ENCODE peak calls at places on chromosomes 12 and 14, in four cellular contexts. One of them, this sample, is unnamed.

GRCh38 chr12:96014932-96015599 is 18.9 kb upstream of the HAL start:
- DNase-seq in K562: no peak
- DNase-seq in WTC11: no peak
- DNase-seq in HepG2: no peak
- DNase-seq in this sample: no peak

GRCh38 chr12:92292016-92292415 is 146.4 kb upstream of the BTG1 start:
- DNase-seq in K562: no peak
- DNase-seq in HepG2: no peak
- DNase-seq in WTC11: no peak
- DNase-seq in this sample: no peak

GRCh38 chr14:81453166-81453766 is 53.1 kb upstream of the STON2 start:
- DNase-seq in WTC11: peak
- DNase-seq in K562: peak
- DNase-seq in HepG2: peak
- DNase-seq in this sample: peak

GRCh38 chr14:88746042-88746441 is 46.7 kb downstream of the EML5 start:
- DNase-seq in WTC11: no peak
- DNase-seq in K562: no peak
- DNase-seq in HepG2: no peak
- DNase-seq in this sample: no peak

GRCh38 chr14:47500369-47500768 is 175.0 kb downstream of the MDGA2 start:
- DNase-seq in K562: no peak
- DNase-seq in WTC11: no peak
- DNase-seq in HepG2: no peak
- DNase-seq in this sample: no peak

GRCh38 chr14:66330916-66331315 is 155.3 kb upstream of the CCDC196 start:
- DNase-seq in HepG2: no peak
- DNase-seq in WTC11: no peak
- DNase-seq in K562: no peak
- DNase-seq in this sample: no peak

GRCh38 chr14:71290960-71291466 is 383.8 kb downstream of the PCNX1 start:
- DNase-seq in HepG2: peak
- DNase-seq in K562: peak
- DNase-seq in WTC11: no peak
- DNase-seq in this sample: no peak

GRCh38 chr14:59632381-59632780 is 55.8 kb upstream of the CCDC175 start:
- DNase-seq in K562: peak
- DNase-seq in HepG2: peak
- DNase-seq in WTC11: peak
- DNase-seq in this sample: peak

GRCh38 chr14:91872011-91872476 is 4.7 kb upstream of the TC2N start:
- DNase-seq in K562: no peak
- DNase-seq in WTC11: no peak
- DNase-seq in HepG2: peak
- DNase-seq in this sample: no peak

GRCh38 chr14:61269321-61270083 is 11.6 kb downstream of the TMEM30B start:
- DNase-seq in WTC11: peak
- DNase-seq in K562: peak
- DNase-seq in HepG2: peak
- DNase-seq in this sample: peak
- TF ChIP-seq ELF4 in WTC11: no peak
- TF ChIP-seq ELF4 in K562: no peak
- TF ChIP-seq ELF4 in HepG2: no peak
- TF ChIP-seq ELF4 in this sample: no peak

GRCh38 chr12:49920241-49920914 is 16.7 kb upstream of the FAIM2 start:
- DNase-seq in K562: no peak
- DNase-seq in HepG2: peak
- DNase-seq in WTC11: no peak
- DNase-seq in this sample: no peak
- TF ChIP-seq ELF4 in K562: no peak
- TF ChIP-seq ELF4 in HepG2: no peak
- TF ChIP-seq ELF4 in WTC11: no peak
- TF ChIP-seq ELF4 in this sample: no peak

DNA sequence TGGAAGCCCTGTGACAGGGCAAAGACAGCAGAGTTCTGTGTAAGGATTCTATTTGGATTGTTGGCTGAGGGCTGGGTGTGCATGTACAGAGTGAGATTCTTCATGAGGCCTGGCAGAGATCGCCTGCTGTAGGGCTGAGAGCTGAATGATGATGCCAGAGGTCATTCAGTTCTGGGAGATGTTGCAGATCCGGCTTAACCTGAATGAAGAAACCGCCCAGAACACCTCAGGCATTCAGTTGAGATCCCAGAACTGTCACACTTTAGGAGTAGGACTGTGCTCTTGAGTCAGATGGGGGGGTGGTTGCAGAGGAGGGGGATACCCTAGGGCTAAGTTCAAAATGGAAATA is 5.8 kb upstream of the EVL start:
- DNase-seq in WTC11: no peak
- DNase-seq in HepG2: no peak
- DNase-seq in K562: no peak
- DNase-seq in this sample: no peak
- TF ChIP-seq ELF4 in WTC11: no peak
- TF ChIP-seq ELF4 in HepG2: no peak
- TF ChIP-seq ELF4 in K562: no peak
- TF ChIP-seq ELF4 in this sample: no peak

DNA sequence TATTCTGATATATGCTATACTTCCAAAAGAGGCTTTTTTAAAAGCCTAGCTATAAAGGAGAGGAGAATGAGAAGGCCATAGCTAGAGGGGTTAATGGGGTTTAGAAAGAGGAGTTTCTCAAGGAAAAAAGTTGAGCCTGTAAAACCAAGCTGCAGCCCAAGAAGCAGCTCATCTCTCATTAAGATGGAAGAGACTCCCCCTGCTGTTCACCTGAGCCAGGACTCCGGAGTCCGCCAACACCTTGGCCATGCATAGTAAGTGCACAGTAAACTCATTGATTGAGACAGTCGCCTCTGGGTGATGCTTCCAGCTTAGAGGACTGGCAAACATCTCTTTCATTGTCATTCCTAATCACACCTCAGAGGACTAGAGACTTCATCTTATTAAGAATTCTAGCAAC is 46.2 kb downstream of the ANO2 start:
- DNase-seq in HepG2: no peak
- DNase-seq in WTC11: peak
- DNase-seq in K562: peak
- DNase-seq in this sample: no peak
- TF ChIP-seq ELF4 in HepG2: no peak
- TF ChIP-seq ELF4 in WTC11: no peak
- TF ChIP-seq ELF4 in K562: no peak
- TF ChIP-seq ELF4 in this sample: no peak

GRCh38 chr12:28909291-28909690 is 239.8 kb upstream of the FAR2 start:
- DNase-seq in WTC11: no peak
- DNase-seq in HepG2: no peak
- DNase-seq in K562: no peak
- DNase-seq in this sample: no peak
- TF ChIP-seq ELF4 in WTC11: no peak
- TF ChIP-seq ELF4 in HepG2: no peak
- TF ChIP-seq ELF4 in K562: no peak
- TF ChIP-seq ELF4 in this sample: no peak

GRCh38 chr14:23881292-23881691 is 72.3 kb upstream of the DHRS4 start:
- DNase-seq in WTC11: no peak
- DNase-seq in K562: no peak
- DNase-seq in HepG2: no peak
- DNase-seq in this sample: no peak
- TF ChIP-seq ELF4 in WTC11: no peak
- TF ChIP-seq ELF4 in K562: no peak
- TF ChIP-seq ELF4 in HepG2: no peak
- TF ChIP-seq ELF4 in this sample: no peak

DNA sequence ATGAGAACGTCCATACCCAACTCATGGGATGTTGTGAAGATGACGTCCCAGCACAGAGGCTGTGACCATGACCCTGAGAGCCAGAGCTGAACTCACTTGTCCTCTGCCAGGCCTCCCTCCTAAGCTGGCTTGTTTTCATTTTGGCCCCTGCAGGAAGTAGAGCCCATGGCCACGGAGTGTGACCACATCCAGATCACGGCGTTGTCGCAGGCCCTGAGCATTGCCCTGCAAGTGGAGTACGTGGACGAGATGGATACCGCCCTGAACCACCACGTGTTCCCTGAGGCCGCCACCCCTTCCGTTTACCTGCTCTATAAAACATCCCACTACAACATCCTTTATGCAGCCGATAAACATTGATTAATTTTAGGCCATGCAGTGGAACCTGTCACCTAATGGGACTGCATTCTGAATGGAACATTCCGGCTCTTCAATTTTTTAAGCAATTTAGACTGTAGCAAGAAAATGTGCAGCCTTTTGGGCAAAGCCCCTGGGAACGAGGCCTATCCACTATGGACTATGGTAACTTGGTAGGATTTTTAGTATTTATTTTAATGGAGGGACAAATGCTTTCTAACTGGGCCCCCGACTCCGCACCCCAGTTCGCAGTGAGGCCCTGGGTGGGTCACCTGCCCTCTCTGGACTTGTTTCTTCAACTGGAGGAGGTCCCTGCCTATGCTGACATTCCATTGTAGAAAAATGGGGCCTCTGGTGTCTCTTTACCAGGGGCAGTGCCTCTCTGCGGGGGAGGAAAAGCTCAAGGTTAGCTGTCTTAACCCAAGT is 19.6 kb downstream of the OTUB2 start:
- DNase-seq in WTC11: no peak
- DNase-seq in K562: no peak
- DNase-seq in HepG2: no peak
- DNase-seq in this sample: no peak
- TF ChIP-seq ELF4 in WTC11: no peak
- TF ChIP-seq ELF4 in K562: no peak
- TF ChIP-seq ELF4 in HepG2: no peak
- TF ChIP-seq ELF4 in this sample: no peak

GRCh38 chr12:131507094-131507493 is 203.8 kb upstream of the SFSWAP start:
- DNase-seq in HepG2: no peak
- DNase-seq in K562: no peak
- DNase-seq in WTC11: no peak
- DNase-seq in this sample: no peak
- TF ChIP-seq ELF4 in HepG2: no peak
- TF ChIP-seq ELF4 in K562: no peak
- TF ChIP-seq ELF4 in WTC11: no peak
- TF ChIP-seq ELF4 in this sample: no peak

GRCh38 chr14:75982724-75983358 is 1.0 kb upstream of the TGFB3 start:
- DNase-seq in HepG2: no peak
- DNase-seq in K562: no peak
- DNase-seq in WTC11: no peak
- DNase-seq in this sample: peak
- TF ChIP-seq ELF4 in HepG2: no peak
- TF ChIP-seq ELF4 in K562: no peak
- TF ChIP-seq ELF4 in WTC11: no peak
- TF ChIP-seq ELF4 in this sample: no peak

DNA sequence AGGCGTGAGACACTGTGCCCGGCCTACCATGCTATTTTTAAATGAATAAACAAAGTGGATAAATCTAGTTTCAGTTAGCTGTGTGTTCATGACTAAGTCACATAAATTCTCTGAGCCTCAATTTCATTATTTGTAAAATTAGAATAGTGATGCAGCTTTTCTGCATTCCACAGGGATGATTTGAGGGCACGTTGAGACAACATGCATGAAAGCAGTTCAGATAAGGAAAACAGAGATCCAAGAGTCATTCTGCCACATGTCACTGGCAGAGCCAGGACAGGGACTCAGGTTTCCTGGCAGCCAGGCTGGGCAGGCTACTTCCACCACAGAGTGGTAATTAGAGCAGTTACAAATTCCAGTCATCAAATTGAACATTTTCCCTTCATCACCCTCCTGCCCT is 2.9 kb upstream of the PPP4R4 start:
- DNase-seq in HepG2: no peak
- DNase-seq in K562: no peak
- DNase-seq in WTC11: no peak
- DNase-seq in this sample: no peak
- TF ChIP-seq ELF4 in HepG2: no peak
- TF ChIP-seq ELF4 in K562: no peak
- TF ChIP-seq ELF4 in WTC11: no peak
- TF ChIP-seq ELF4 in this sample: no peak

This sample was measured in HEK293T.